ENCODE peak calls at places on chromosome 14, in five cellular contexts. One of them, this sample, is unnamed.
A peak's percentile ranks its signal among the peaks of the same experiment; 100 is the strongest.

GRCh38 chr14:75636100-75636692 is 24.5 kb downstream of the ERG28 start:
- DNase-seq in neural progenitor cell: peak; percentile 43
- DNase-seq in HepG2: no peak
- DNase-seq in H9: peak; percentile 30
- DNase-seq in H1: no peak
- DNase-seq in this sample: no peak

GRCh38 chr14:46368275-46368674 is 283.3 kb downstream of the RPL10L start:
- DNase-seq in neural progenitor cell: no peak
- DNase-seq in HepG2: no peak
- DNase-seq in H9: no peak
- DNase-seq in H1: no peak
- DNase-seq in this sample: no peak

GRCh38 chr14:94088516-94088915 is 7.4 kb downstream of the IFI27L1 start:
- DNase-seq in neural progenitor cell: no peak
- DNase-seq in HepG2: no peak
- DNase-seq in H9: no peak
- DNase-seq in H1: no peak
- DNase-seq in this sample: no peak

GRCh38 chr14:22213110-22213509 is 375.9 kb downstream of the DAD1 start:
- DNase-seq in neural progenitor cell: no peak
- DNase-seq in HepG2: no peak
- DNase-seq in H9: no peak
- DNase-seq in H1: no peak
- DNase-seq in this sample: no peak

GRCh38 chr14:56244138-56244789 is 126.1 kb downstream of the PELI2 start:
- DNase-seq in neural progenitor cell: no peak
- DNase-seq in HepG2: no peak
- DNase-seq in H9: no peak
- DNase-seq in H1: no peak
- DNase-seq in this sample: no peak

GRCh38 chr14:70121521-70121920 is 67.2 kb downstream of the SLC8A3 start:
- DNase-seq in neural progenitor cell: peak; percentile 93
- DNase-seq in HepG2: no peak
- DNase-seq in H9: peak; percentile 69
- DNase-seq in H1: no peak
- DNase-seq in this sample: no peak

GRCh38 chr14:31229638-31230229 is 22.1 kb upstream of the HECTD1 start:
- DNase-seq in neural progenitor cell: peak; percentile 70
- DNase-seq in HepG2: peak; percentile 100
- DNase-seq in H9: peak; percentile 54
- DNase-seq in H1: no peak
- DNase-seq in this sample: peak; percentile 87

GRCh38 chr14:52312872-52313492 is 1.1 kb upstream of the PTGER2 start:
- DNase-seq in neural progenitor cell: no peak
- DNase-seq in HepG2: no peak
- DNase-seq in H9: no peak
- DNase-seq in H1: no peak
- DNase-seq in this sample: no peak

GRCh38 chr14:106511411-106512198 is 985.2 kb downstream of the TMEM121 start:
- DNase-seq in neural progenitor cell: no peak
- DNase-seq in HepG2: no peak
- DNase-seq in H9: no peak
- DNase-seq in H1: no peak
- DNase-seq in this sample: no peak

GRCh38 chr14:39228509-39229221 is 5.0 kb upstream of the MIA2 start:
- DNase-seq in neural progenitor cell: no peak
- DNase-seq in HepG2: no peak
- DNase-seq in H9: no peak
- DNase-seq in H1: no peak
- DNase-seq in this sample: no peak

GRCh38 chr14:57464013-57464730 is 29.5 kb downstream of the CCDC198 start:
- DNase-seq in neural progenitor cell: no peak
- DNase-seq in HepG2: no peak
- DNase-seq in H9: no peak
- DNase-seq in H1: no peak
- DNase-seq in this sample: no peak

GRCh38 chr14:54354096-54354495 is 42.7 kb upstream of the CDKN3 start:
- DNase-seq in neural progenitor cell: no peak
- DNase-seq in HepG2: peak; percentile 99
- DNase-seq in H9: no peak
- DNase-seq in H1: no peak
- DNase-seq in this sample: peak; percentile 60

GRCh38 chr14:99564256-99564902 is 39.6 kb downstream of the CCDC85C start:
- DNase-seq in neural progenitor cell: no peak
- DNase-seq in HepG2: peak; percentile 51
- DNase-seq in H9: no peak
- DNase-seq in H1: no peak
- DNase-seq in this sample: peak; percentile 72

GRCh38 chr14:43934102-43934501 is 573.0 kb downstream of the FSCB start:
- DNase-seq in neural progenitor cell: no peak
- DNase-seq in HepG2: no peak
- DNase-seq in H9: no peak
- DNase-seq in H1: no peak
- DNase-seq in this sample: no peak

GRCh38 chr14:56208520-56208919 is 90.3 kb downstream of the PELI2 start:
- DNase-seq in neural progenitor cell: no peak
- DNase-seq in HepG2: no peak
- DNase-seq in H9: no peak
- DNase-seq in H1: no peak
- DNase-seq in this sample: no peak

GRCh38 chr14:54344445-54344844 is 52.4 kb upstream of the CDKN3 start:
- DNase-seq in neural progenitor cell: no peak
- DNase-seq in HepG2: no peak
- DNase-seq in H9: no peak
- DNase-seq in H1: no peak
- DNase-seq in this sample: no peak

GRCh38 chr14:91322623-91323022 is 78.1 kb upstream of the GPR68 start:
- DNase-seq in neural progenitor cell: no peak
- DNase-seq in HepG2: no peak
- DNase-seq in H9: no peak
- DNase-seq in H1: no peak
- DNase-seq in this sample: no peak

GRCh38 chr14:55540847-55541773 is 38.9 kb upstream of the KTN1 start:
- DNase-seq in neural progenitor cell: no peak
- DNase-seq in HepG2: no peak
- DNase-seq in H9: no peak
- DNase-seq in H1: no peak
- DNase-seq in this sample: no peak

GRCh38 chr14:91521058-91521721 is 11.1 kb upstream of the PPP4R3A start:
- DNase-seq in neural progenitor cell: no peak
- DNase-seq in HepG2: no peak
- DNase-seq in H9: no peak
- DNase-seq in H1: no peak
- DNase-seq in this sample: no peak

GRCh38 chr14:31090872-31091764 is 64.9 kb upstream of the STRN3 start:
- DNase-seq in neural progenitor cell: no peak
- DNase-seq in HepG2: peak; percentile 97
- DNase-seq in H9: no peak
- DNase-seq in H1: no peak
- DNase-seq in this sample: peak; percentile 52

GRCh38 chr14:103728721-103729120 is 13.1 kb downstream of the ZFYVE21 start:
- DNase-seq in neural progenitor cell: no peak
- DNase-seq in HepG2: no peak
- DNase-seq in H9: no peak
- DNase-seq in H1: no peak
- DNase-seq in this sample: no peak

GRCh38 chr14:61588419-61588901 is 106.9 kb upstream of the HIF1A start:
- DNase-seq in neural progenitor cell: no peak
- DNase-seq in HepG2: no peak
- DNase-seq in H9: no peak
- DNase-seq in H1: no peak
- DNase-seq in this sample: no peak

GRCh38 chr14:87522575-87522974 is 470.4 kb downstream of the GALC start:
- DNase-seq in neural progenitor cell: peak; percentile 33
- DNase-seq in HepG2: no peak
- DNase-seq in H9: peak; percentile 80
- DNase-seq in H1: peak; percentile 31
- DNase-seq in this sample: no peak

GRCh38 chr14:64234877-64235651 is 59.1 kb downstream of the ESR2 start:
- DNase-seq in neural progenitor cell: no peak
- DNase-seq in HepG2: no peak
- DNase-seq in H9: no peak
- DNase-seq in H1: no peak
- DNase-seq in this sample: no peak

GRCh38 chr14:61663312-61663974 is 31.9 kb upstream of the HIF1A start:
- DNase-seq in neural progenitor cell: no peak
- DNase-seq in HepG2: no peak
- DNase-seq in H9: no peak
- DNase-seq in H1: no peak
- DNase-seq in this sample: no peak

GRCh38 chr14:93033983-93034670 is 81.6 kb downstream of the ITPK1 start:
- DNase-seq in neural progenitor cell: peak; percentile 54
- DNase-seq in HepG2: no peak
- DNase-seq in H9: peak; percentile 58
- DNase-seq in H1: no peak
- DNase-seq in this sample: no peak

GRCh38 chr14:73209943-73210342 is 27.4 kb upstream of the PAPLN start:
- DNase-seq in neural progenitor cell: no peak
- DNase-seq in HepG2: no peak
- DNase-seq in H9: no peak
- DNase-seq in H1: no peak
- DNase-seq in this sample: no peak

GRCh38 chr14:66923251-66923650 is 266.0 kb upstream of the GARIN2 start:
- DNase-seq in neural progenitor cell: no peak
- DNase-seq in HepG2: no peak
- DNase-seq in H9: no peak
- DNase-seq in H1: no peak
- DNase-seq in this sample: no peak

GRCh38 chr14:85241022-85241880 is 288.7 kb upstream of the FLRT2 start:
- DNase-seq in neural progenitor cell: peak; percentile 24
- DNase-seq in HepG2: no peak
- DNase-seq in H9: no peak
- DNase-seq in H1: no peak
- DNase-seq in this sample: no peak

GRCh38 chr14:24847568-24847967 is 202.4 kb downstream of the STXBP6 start:
- DNase-seq in neural progenitor cell: no peak
- DNase-seq in HepG2: no peak
- DNase-seq in H9: no peak
- DNase-seq in H1: no peak
- DNase-seq in this sample: no peak

GRCh38 chr14:23406244-23406643 is 1.8 kb downstream of the MYH6 start:
- DNase-seq in neural progenitor cell: no peak
- DNase-seq in HepG2: no peak
- DNase-seq in H9: no peak
- DNase-seq in H1: no peak
- DNase-seq in this sample: no peak

GRCh38 chr14:43735926-43736325 is 771.2 kb downstream of the FSCB start:
- DNase-seq in neural progenitor cell: no peak
- DNase-seq in HepG2: no peak
- DNase-seq in H9: no peak
- DNase-seq in H1: no peak
- DNase-seq in this sample: no peak

GRCh38 chr14:36313898-36314297 is 6.5 kb downstream of the MBIP start:
- DNase-seq in neural progenitor cell: no peak
- DNase-seq in HepG2: peak; percentile 34
- DNase-seq in H9: no peak
- DNase-seq in H1: no peak
- DNase-seq in this sample: no peak

DNA sequence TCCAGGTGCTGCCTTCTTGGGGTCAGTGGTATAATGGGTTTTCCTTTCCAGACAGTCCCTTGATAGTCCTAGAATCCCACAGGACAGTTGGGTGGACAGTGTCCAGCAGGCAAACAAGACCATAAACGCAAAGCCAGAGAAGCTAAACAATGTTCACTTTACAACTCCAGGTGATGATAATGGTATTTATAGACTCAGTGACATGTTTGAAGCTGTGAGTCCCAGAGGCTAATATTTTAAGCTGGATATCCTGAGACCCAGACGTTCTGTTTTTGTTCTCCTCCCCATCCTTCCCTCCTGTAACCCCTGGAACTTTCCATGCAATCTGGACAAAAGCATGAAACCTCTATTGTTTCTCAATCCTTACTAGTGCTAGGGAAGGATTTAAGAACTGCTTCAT is 121.0 kb downstream of the ZFP36L1 start:
- DNase-seq in neural progenitor cell: no peak
- DNase-seq in HepG2: no peak
- DNase-seq in H9: no peak
- DNase-seq in H1: no peak
- DNase-seq in this sample: no peak
- H3K9ac ChIP-seq in neural progenitor cell: no peak overlapping the region
- H3K9ac ChIP-seq in HepG2: no peak overlapping the region
- H3K9ac ChIP-seq in H9: no peak overlapping the region
- H3K9ac ChIP-seq in H1: no peak overlapping the region
- H3K9ac ChIP-seq in this sample: no peak overlapping the region

GRCh38 chr14:20305265-20306078 is at the start of gene TTC5:
- DNase-seq in neural progenitor cell: peak; percentile 85
- DNase-seq in HepG2: peak; percentile 85
- DNase-seq in H9: peak; percentile 84
- DNase-seq in H1: peak; percentile 53
- DNase-seq in this sample: peak; percentile 91

GRCh38 chr14:20302042-20302761 is 3.5 kb downstream of the TTC5 start:
- DNase-seq in neural progenitor cell: no peak
- DNase-seq in HepG2: no peak
- DNase-seq in H9: no peak
- DNase-seq in H1: no peak
- DNase-seq in this sample: no peak

DNA sequence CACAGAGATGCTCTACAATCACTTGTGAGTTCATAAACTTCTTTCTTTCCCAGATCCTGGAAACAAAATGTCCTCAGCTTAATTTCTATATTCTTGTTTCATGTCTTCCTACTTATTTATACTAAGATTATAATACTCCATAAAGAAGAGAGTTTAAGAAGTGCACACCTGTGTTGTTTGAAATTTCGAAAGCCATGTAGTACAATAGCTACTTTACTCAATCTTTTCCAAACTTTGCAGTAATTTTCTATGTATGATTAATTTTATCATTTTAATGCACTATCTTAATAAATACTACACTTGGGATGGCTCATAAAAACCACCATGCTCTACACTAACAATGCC is 300 bp upstream of the TTC5 start:
- DNase-seq in neural progenitor cell: no peak
- DNase-seq in HepG2: no peak
- DNase-seq in H9: no peak
- DNase-seq in H1: no peak
- DNase-seq in this sample: no peak
- TF ChIP-seq CTCF in neural progenitor cell: no peak
- TF ChIP-seq CTCF in HepG2: no peak
- TF ChIP-seq CTCF in H9: peak; percentile 5
- TF ChIP-seq CTCF in H1: no peak
- TF ChIP-seq CTCF in this sample: no peak

DNA sequence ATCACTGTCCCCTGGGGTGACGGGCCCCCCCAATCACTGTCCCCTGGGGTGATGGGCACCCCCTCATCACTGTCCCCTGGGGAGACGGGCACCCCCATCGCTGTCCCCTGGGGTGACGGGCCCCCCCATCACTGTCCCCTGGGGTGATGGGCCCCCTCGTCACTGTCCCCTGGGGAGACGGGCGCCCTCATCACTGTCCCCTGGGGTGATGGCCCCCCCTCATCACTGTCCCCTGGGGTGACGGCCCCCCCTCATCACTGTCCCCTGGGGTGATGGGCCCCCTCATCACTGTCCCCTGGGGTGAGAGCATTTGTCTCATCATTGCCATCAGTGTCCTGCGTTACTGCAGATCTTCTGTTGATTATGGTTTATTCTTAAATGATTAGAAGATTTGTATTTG is 38.6 kb downstream of the PACS2 start:
- DNase-seq in neural progenitor cell: no peak
- DNase-seq in HepG2: no peak
- DNase-seq in H9: no peak
- DNase-seq in H1: no peak
- DNase-seq in this sample: no peak
- H3K27ac ChIP-seq in neural progenitor cell: no peak overlapping the region
- H3K27ac ChIP-seq in HepG2: no peak overlapping the region
- H3K27ac ChIP-seq in H9: no peak overlapping the region
- H3K27ac ChIP-seq in H1: no peak overlapping the region
- H3K27ac ChIP-seq in this sample: no peak overlapping the region

GRCh38 chr14:71423481-71423880 is 508.7 kb upstream of the RGS6 start:
- DNase-seq in neural progenitor cell: no peak
- DNase-seq in HepG2: no peak
- DNase-seq in H9: no peak
- DNase-seq in H1: no peak
- DNase-seq in this sample: no peak
- H3K9ac ChIP-seq in neural progenitor cell: no peak overlapping the region
- H3K9ac ChIP-seq in HepG2: no peak overlapping the region
- H3K9ac ChIP-seq in H9: no peak overlapping the region
- H3K9ac ChIP-seq in H1: no peak overlapping the region
- H3K9ac ChIP-seq in this sample: no peak overlapping the region